ENCODE peak calls at places on chromosomes 13 and 19, in four cellular contexts. W is NCI-H2081, K is C1 segment of cervical spinal cord, G is GM13977. O is an unnamed sample.

GRCh38 chr13:100549316-100549715 is 39.3 kb downstream of the GGACT start:
- DNase-seq in W (no peak), K (no peak), G (no peak), O (peak)

GRCh38 chr19:53055117-53055516 is 10.6 kb downstream of the ERVV-2 start:
- DNase-seq in W (no peak), K (no peak), G (no peak), O (no peak)

GRCh38 chr13:75934889-75935288 is 298.8 kb downstream of the LMO7 start:
- DNase-seq in W (no peak), K (no peak), G (no peak), O (no peak)

GRCh38 chr13:43424386-43424785 is 362.4 kb downstream of the ENOX1 start:
- DNase-seq in W (peak), K (no peak), G (no peak), O (no peak)

GRCh38 chr19:37519890-37520289 is 13.2 kb downstream of the ZNF793 start:
- DNase-seq in W (no peak), K (no peak), G (no peak), O (no peak)

GRCh38 chr19:9847087-9847671 is 12.1 kb downstream of the PIN1 start:
- DNase-seq in W (no peak), K (no peak), G (peak), O (peak)

GRCh38 chr13:86298741-86299140 is 499.5 kb upstream of the SLITRK6 start:
- DNase-seq in W (no peak), K (no peak), G (no peak), O (peak)

GRCh38 chr13:76043882-76044281 is 407.8 kb downstream of the LMO7 start:
- DNase-seq in W (peak), K (no peak), G (no peak), O (no peak)

GRCh38 chr13:98216135-98216565 is 39.1 kb upstream of the RNF113B start:
- DNase-seq in W (no peak), K (no peak), G (no peak), O (no peak)

GRCh38 chr19:40512473-40513344 is 45.9 kb downstream of the SPTBN4 start:
- DNase-seq in W (no peak), K (no peak), G (no peak), O (no peak)